ENCODE peak calls at places on chromosomes 3 and 15, in seven cellular contexts. C is stimulated activated CD8-positive, alpha-beta memory T cell treated with anti-CD3 and anti-CD28 coated beads, Interleukin-12 subunit alpha, Interleukin-12 subunit beta, amount 100 ng/mL, for 1 hour; I is RPMI7951; P is T-helper 17 cell; K is NCI-H446 treated with DMSO at 0.1 percent for 48 hours; O is AG08396; G is H9. S is an unnamed sample.
A peak's percentile ranks its signal among the peaks of the same experiment; 100 is the strongest.

GRCh38 chr15:74134387-74135027 is 4.1 kb downstream of the ISLR2 start:
- DNase-seq in C (no peak), I (peak; percentile 56), P (no peak), K (no peak), O (peak; percentile 68), G (peak; percentile 91), S (peak; percentile 91)

GRCh38 chr3:169562988-169563774 is 100.3 kb downstream of the MECOM start:
- DNase-seq in C (no peak), I (no peak), P (no peak), K (no peak), O (no peak), G (no peak), S (no peak)

GRCh38 chr15:72222433-72222832 is 8.6 kb downstream of the PKM start:
- DNase-seq in C (no peak), I (peak; percentile 80), P (no peak), K (peak; percentile 30), O (no peak), G (no peak), S (no peak)

GRCh38 chr3:53804697-53805462 is 41.3 kb downstream of the CHDH start:
- DNase-seq in C (no peak), I (peak; percentile 77), P (no peak), K (no peak), O (peak; percentile 88), G (peak; percentile 57), S (no peak)

GRCh38 chr15:37046876-37047614 is 53.3 kb downstream of the MEIS2 start:
- DNase-seq in C (no peak), I (peak; percentile 11), P (no peak), K (no peak), O (no peak), G (no peak), S (peak; percentile 15)

GRCh38 chr3:169203631-169204550 is 459.6 kb downstream of the MECOM start:
- DNase-seq in C (no peak), I (no peak), P (no peak), K (no peak), O (no peak), G (no peak), S (no peak)

GRCh38 chr3:168395551-168395950 is 299.8 kb upstream of the GOLIM4 start:
- DNase-seq in C (no peak), I (no peak), P (no peak), K (no peak), O (no peak), G (no peak), S (no peak)

GRCh38 chr3:156530969-156531368 is 23.9 kb downstream of the SSR3 start:
- DNase-seq in C (no peak), I (no peak), P (no peak), K (no peak), O (no peak), G (no peak), S (no peak)

GRCh38 chr3:126268866-126269265 is 88.3 kb downstream of the KLF15 start:
- DNase-seq in C (no peak), I (no peak), P (no peak), K (no peak), O (no peak), G (no peak), S (no peak)

GRCh38 chr15:60392601-60392985 is 5.2 kb downstream of the ANXA2 start:
- DNase-seq in C (no peak), I (peak; percentile 91), P (no peak), K (peak; percentile 35), O (peak; percentile 28), G (no peak), S (no peak)

GRCh38 chr3:156677120-156677479 is 2.7 kb downstream of the TIPARP start:
- DNase-seq in C (peak; percentile 21), I (no peak), P (no peak), K (no peak), O (no peak), G (no peak), S (no peak)

GRCh38 chr3:170307998-170308398 is 49.5 kb upstream of the SKIL start:
- DNase-seq in C (no peak), I (peak; percentile 49), P (no peak), K (no peak), O (no peak), G (no peak), S (no peak)

GRCh38 chr3:57949779-57950618 is 58.2 kb upstream of the FLNB start:
- DNase-seq in C (no peak), I (peak; percentile 60), P (no peak), K (no peak), O (peak; percentile 29), G (no peak), S (no peak)

GRCh38 chr3:184325715-184326114 is 11.3 kb downstream of the EIF4G1 start:
- DNase-seq in C (no peak), I (no peak), P (no peak), K (no peak), O (no peak), G (no peak), S (peak; percentile 19)

GRCh38 chr3:71208273-71209095 is 375.0 kb downstream of the FOXP1 start:
- DNase-seq in C (no peak), I (peak; percentile 15), P (no peak), K (no peak), O (no peak), G (no peak), S (no peak)

GRCh38 chr3:40309925-40310635 is 573 bp downstream of the EIF1B start:
- DNase-seq in C (no peak), I (peak; percentile 37), P (no peak), K (no peak), O (peak; percentile 35), G (no peak), S (peak; percentile 75)

GRCh38 chr3:56136514-56136913 is 331.8 kb downstream of the ERC2 start:
- DNase-seq in C (no peak), I (no peak), P (no peak), K (no peak), O (no peak), G (no peak), S (no peak)

GRCh38 chr3:18288243-18288642 is 136.9 kb downstream of the SATB1 start:
- DNase-seq in C (no peak), I (no peak), P (no peak), K (no peak), O (no peak), G (no peak), S (no peak)

GRCh38 chr3:48826451-48826850 is 21.2 kb downstream of the PRKAR2A start:
- DNase-seq in C (no peak), I (peak; percentile 44), P (no peak), K (no peak), O (peak; percentile 30), G (no peak), S (no peak)

GRCh38 chr15:69730281-69731235 is 277.9 kb downstream of the RPLP1 start:
- DNase-seq in C (no peak), I (no peak), P (no peak), K (no peak), O (no peak), G (no peak), S (no peak)

GRCh38 chr15:69974321-69974720 is 123.4 kb downstream of the TLE3 start:
- DNase-seq in C (no peak), I (no peak), P (no peak), K (no peak), O (no peak), G (no peak), S (no peak)

GRCh38 chr15:90990446-90990845 is 3.9 kb downstream of the PRC1 start:
- DNase-seq in C (no peak), I (no peak), P (no peak), K (no peak), O (no peak), G (no peak), S (no peak)

GRCh38 chr15:83016906-83017305 is 5.5 kb upstream of the C15orf40 start:
- DNase-seq in C (no peak), I (no peak), P (no peak), K (no peak), O (no peak), G (no peak), S (no peak)

GRCh38 chr15:57235865-57236264 is 140.4 kb upstream of the CGNL1 start:
- DNase-seq in C (no peak), I (peak; percentile 78), P (no peak), K (peak; percentile 61), O (peak; percentile 79), G (no peak), S (no peak)

GRCh38 chr15:74412159-74412558 is 21.6 kb downstream of the SEMA7A start:
- DNase-seq in C (no peak), I (no peak), P (no peak), K (no peak), O (no peak), G (no peak), S (no peak)

GRCh38 chr15:56798639-56799038 is 65.3 kb upstream of the ZNF280D start:
- DNase-seq in C (no peak), I (peak; percentile 90), P (no peak), K (peak; percentile 58), O (peak; percentile 22), G (no peak), S (no peak)

GRCh38 chr3:14143271-14143605 is 18.4 kb downstream of the TMEM43 start:
- DNase-seq in C (no peak), I (peak; percentile 15), P (no peak), K (no peak), O (no peak), G (no peak), S (no peak)

GRCh38 chr15:51775967-51776816 is 24.8 kb downstream of the TMOD2 start:
- DNase-seq in C (peak; percentile 10), I (peak; percentile 38), P (no peak), K (peak; percentile 5), O (peak; percentile 56), G (peak; percentile 74), S (peak; percentile 65)

GRCh38 chr3:12178091-12178820 is 19.5 kb upstream of the TIMP4 start:
- DNase-seq in C (no peak), I (peak; percentile 47), P (no peak), K (no peak), O (peak; percentile 40), G (no peak), S (no peak)

GRCh38 chr3:31968391-31968926 is 12.6 kb downstream of the OSBPL10 start:
- DNase-seq in C (no peak), I (peak; percentile 46), P (no peak), K (no peak), O (peak; percentile 29), G (no peak), S (no peak)

GRCh38 chr3:183812746-183813445 is 12.5 kb downstream of the MAP6D1 start:
- DNase-seq in C (no peak), I (no peak), P (no peak), K (peak; percentile 55), O (no peak), G (no peak), S (no peak)

GRCh38 chr3:42655980-42656679 is 2.6 kb downstream of the ZBTB47 start:
- DNase-seq in C (no peak), I (peak; percentile 66), P (no peak), K (no peak), O (peak; percentile 75), G (peak; percentile 28), S (peak; percentile 69)